ENCODE peak calls at places on chromosomes 7 and 10, in five cellular contexts. One of them, this sample, is unnamed.

GRCh38 chr10:30431435-30431911 is 2.5 kb upstream of the MAP3K8 start:
- DNase-seq in psoas muscle: peak
- DNase-seq in fibroblast of lung: peak
- DNase-seq in Peyer's patch: peak
- DNase-seq in uterus: peak
- DNase-seq in this sample: no peak

GRCh38 chr7:3239291-3239691 is 61.8 kb upstream of the SDK1 start:
- DNase-seq in psoas muscle: no peak
- DNase-seq in fibroblast of lung: no peak
- DNase-seq in Peyer's patch: no peak
- DNase-seq in uterus: no peak
- DNase-seq in this sample: no peak

GRCh38 chr10:42783181-42783549 is 570 bp downstream of the BMS1 start:
- DNase-seq in psoas muscle: no peak
- DNase-seq in fibroblast of lung: peak
- DNase-seq in Peyer's patch: no peak
- DNase-seq in uterus: no peak
- DNase-seq in this sample: no peak

GRCh38 chr10:119103687-119104652 is at the start of gene DENND10:
- DNase-seq in psoas muscle: peak
- DNase-seq in fibroblast of lung: peak
- DNase-seq in Peyer's patch: peak
- DNase-seq in uterus: peak
- DNase-seq in this sample: peak

GRCh38 chr10:52644678-52645434 is 127.7 kb downstream of the MBL2 start:
- DNase-seq in psoas muscle: no peak
- DNase-seq in fibroblast of lung: peak
- DNase-seq in Peyer's patch: no peak
- DNase-seq in uterus: no peak
- DNase-seq in this sample: no peak

GRCh38 chr10:50397312-50398140 is 146.2 kb upstream of the ASAH2 start:
- DNase-seq in psoas muscle: no peak
- DNase-seq in fibroblast of lung: no peak
- DNase-seq in Peyer's patch: no peak
- DNase-seq in uterus: no peak
- DNase-seq in this sample: no peak

GRCh38 chr7:90613088-90613498 is 17.0 kb downstream of the CDK14 start:
- DNase-seq in psoas muscle: no peak
- DNase-seq in fibroblast of lung: no peak
- DNase-seq in Peyer's patch: no peak
- DNase-seq in uterus: no peak
- DNase-seq in this sample: no peak

GRCh38 chr7:17679427-17679826 is 260.9 kb downstream of the SNX13 start:
- DNase-seq in psoas muscle: peak
- DNase-seq in fibroblast of lung: no peak
- DNase-seq in Peyer's patch: no peak
- DNase-seq in uterus: peak
- DNase-seq in this sample: no peak

GRCh38 chr7:155198901-155199845 is 98.5 kb upstream of the INSIG1 start:
- DNase-seq in psoas muscle: no peak
- DNase-seq in fibroblast of lung: peak
- DNase-seq in Peyer's patch: no peak
- DNase-seq in uterus: no peak
- DNase-seq in this sample: no peak

GRCh38 chr7:26022578-26022977 is 129.4 kb upstream of the NFE2L3 start:
- DNase-seq in psoas muscle: no peak
- DNase-seq in fibroblast of lung: no peak
- DNase-seq in Peyer's patch: no peak
- DNase-seq in uterus: no peak
- DNase-seq in this sample: no peak

GRCh38 chr7:21947056-21947455 is 1.4 kb upstream of the CDCA7L start:
- DNase-seq in psoas muscle: no peak
- DNase-seq in fibroblast of lung: no peak
- DNase-seq in Peyer's patch: no peak
- DNase-seq in uterus: no peak
- DNase-seq in this sample: no peak

GRCh38 chr10:89301721-89302445 is at the start of gene IFIT2:
- DNase-seq in psoas muscle: no peak
- DNase-seq in fibroblast of lung: peak
- DNase-seq in Peyer's patch: peak
- DNase-seq in uterus: peak
- DNase-seq in this sample: no peak

GRCh38 chr10:13773043-13773442 is 186.3 kb downstream of the PRPF18 start:
- DNase-seq in psoas muscle: no peak
- DNase-seq in fibroblast of lung: no peak
- DNase-seq in Peyer's patch: no peak
- DNase-seq in uterus: no peak
- DNase-seq in this sample: no peak

GRCh38 chr10:107576746-107577145 is 412.2 kb upstream of the SORCS1 start:
- DNase-seq in psoas muscle: no peak
- DNase-seq in fibroblast of lung: no peak
- DNase-seq in Peyer's patch: no peak
- DNase-seq in uterus: no peak
- DNase-seq in this sample: no peak

GRCh38 chr7:28211006-28211405 is 30.4 kb upstream of the JAZF1 start:
- DNase-seq in psoas muscle: no peak
- DNase-seq in fibroblast of lung: no peak
- DNase-seq in Peyer's patch: no peak
- DNase-seq in uterus: no peak
- DNase-seq in this sample: no peak

GRCh38 chr10:125562737-125563136 is 120.2 kb downstream of the TEX36 start:
- DNase-seq in psoas muscle: no peak
- DNase-seq in fibroblast of lung: no peak
- DNase-seq in Peyer's patch: no peak
- DNase-seq in uterus: no peak
- DNase-seq in this sample: no peak

GRCh38 chr10:78049861-78050260 is 16.2 kb downstream of the RPS24 start:
- DNase-seq in psoas muscle: no peak
- DNase-seq in fibroblast of lung: no peak
- DNase-seq in Peyer's patch: no peak
- DNase-seq in uterus: no peak
- DNase-seq in this sample: no peak

GRCh38 chr7:157474685-157475084 is 137.9 kb downstream of the DNAJB6 start:
- DNase-seq in psoas muscle: no peak
- DNase-seq in fibroblast of lung: no peak
- DNase-seq in Peyer's patch: no peak
- DNase-seq in uterus: peak
- DNase-seq in this sample: peak

GRCh38 chr7:151614019-151614418 is 94.3 kb upstream of the RHEB start:
- DNase-seq in psoas muscle: no peak
- DNase-seq in fibroblast of lung: no peak
- DNase-seq in Peyer's patch: no peak
- DNase-seq in uterus: no peak
- DNase-seq in this sample: no peak

DNA sequence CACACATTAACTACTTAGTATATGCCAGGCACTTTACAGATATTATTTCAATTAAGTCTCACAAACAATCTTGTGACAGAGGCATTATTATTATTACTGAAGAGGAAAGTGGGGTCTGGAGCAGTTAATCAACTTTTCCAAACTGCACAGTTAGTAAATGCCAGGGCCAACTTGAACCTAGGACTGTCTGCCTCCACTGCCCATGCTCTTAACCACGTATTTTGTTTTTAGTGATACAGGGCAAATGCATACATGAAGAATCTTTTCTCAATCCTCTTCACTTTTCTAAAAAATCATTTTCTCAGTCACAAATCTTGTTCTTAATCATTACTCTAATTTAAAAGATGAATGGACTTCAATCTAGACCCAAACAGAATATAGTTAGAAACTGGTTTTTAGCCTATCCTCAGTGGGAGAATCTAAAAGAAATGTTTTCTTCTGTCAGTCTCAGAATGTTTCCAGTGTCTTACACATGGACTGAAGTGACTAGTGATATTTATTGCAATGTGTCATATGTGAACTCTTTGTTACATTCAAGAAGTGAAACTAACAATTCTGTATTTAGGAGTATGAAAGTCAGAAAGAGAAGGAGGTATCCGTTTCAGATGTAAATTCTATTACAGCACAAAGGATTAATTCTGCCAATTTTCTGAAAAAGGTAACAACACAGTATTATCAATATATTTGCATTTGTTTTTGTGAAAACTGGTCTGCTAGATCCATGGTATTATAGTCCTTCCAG is 55.5 kb upstream of the CCNJ start:
- DNase-seq in psoas muscle: no peak
- DNase-seq in fibroblast of lung: no peak
- DNase-seq in Peyer's patch: no peak
- DNase-seq in uterus: no peak
- DNase-seq in this sample: no peak
- H3K4me3 ChIP-seq in psoas muscle: no peak
- H3K4me3 ChIP-seq in fibroblast of lung: no peak
- H3K4me3 ChIP-seq in Peyer's patch: no peak
- H3K4me3 ChIP-seq in uterus: no peak
- H3K4me3 ChIP-seq in this sample: no peak

GRCh38 chr10:35377050-35377723 is 40.9 kb downstream of the CCNY start:
- DNase-seq in psoas muscle: no peak
- DNase-seq in fibroblast of lung: no peak
- DNase-seq in Peyer's patch: no peak
- DNase-seq in uterus: no peak
- DNase-seq in this sample: no peak

GRCh38 chr10:35378547-35379210 is 42.4 kb downstream of the CCNY start:
- DNase-seq in psoas muscle: no peak
- DNase-seq in fibroblast of lung: no peak
- DNase-seq in Peyer's patch: no peak
- DNase-seq in uterus: no peak
- DNase-seq in this sample: no peak

GRCh38 chr10:35375091-35375765 is 38.9 kb downstream of the CCNY start:
- DNase-seq in psoas muscle: no peak
- DNase-seq in fibroblast of lung: no peak
- DNase-seq in Peyer's patch: no peak
- DNase-seq in uterus: no peak
- DNase-seq in this sample: no peak

GRCh38 chr10:35382096-35382495 is 45.8 kb downstream of the CCNY start:
- DNase-seq in psoas muscle: no peak
- DNase-seq in fibroblast of lung: no peak
- DNase-seq in Peyer's patch: no peak
- DNase-seq in uterus: no peak
- DNase-seq in this sample: no peak

DNA sequence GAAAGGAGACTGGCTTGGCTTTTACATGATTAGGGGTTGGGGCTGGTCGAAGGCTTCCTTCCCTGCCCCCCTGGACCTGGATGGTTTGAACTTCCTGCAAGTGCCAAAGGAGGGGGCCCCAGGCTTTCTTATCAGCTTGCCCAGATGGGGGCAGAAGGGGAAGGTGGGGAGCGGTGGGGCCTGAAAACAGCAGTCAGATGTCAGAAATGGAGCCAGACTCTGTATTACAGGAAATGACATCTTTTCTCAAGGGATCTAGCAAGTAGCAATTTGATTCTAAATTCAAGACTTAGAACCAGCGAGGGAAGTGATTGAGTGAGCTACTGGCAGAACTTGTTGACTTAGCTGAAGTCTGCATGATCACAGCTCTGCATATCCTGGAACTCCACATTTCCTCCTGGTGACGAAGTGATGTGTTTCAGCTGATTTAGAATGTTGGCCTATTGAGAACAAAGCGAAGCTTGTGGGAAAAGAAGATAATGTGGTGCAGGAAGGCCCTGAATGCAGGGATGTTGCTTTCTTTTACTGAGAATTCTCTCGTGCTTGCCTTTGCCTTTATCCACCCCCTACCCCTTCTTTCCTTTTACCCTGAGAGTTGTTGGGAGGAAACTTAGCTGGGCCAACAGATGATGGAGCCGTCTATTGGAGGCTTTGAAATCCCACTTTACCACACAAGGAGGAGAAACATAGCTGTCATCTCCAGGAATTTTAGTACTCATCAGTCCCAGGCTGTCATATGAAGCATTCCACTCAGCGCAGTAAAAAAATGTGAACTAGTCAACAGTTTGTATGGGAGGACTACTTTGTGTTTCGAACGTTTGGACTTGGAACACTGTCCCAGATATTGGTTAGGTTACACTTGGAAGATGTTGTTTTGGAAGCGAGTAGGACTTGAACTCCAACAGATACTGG is 43.2 kb downstream of the CCNY start:
- DNase-seq in psoas muscle: no peak
- DNase-seq in fibroblast of lung: peak
- DNase-seq in Peyer's patch: no peak
- DNase-seq in uterus: no peak
- DNase-seq in this sample: no peak
- TF ChIP-seq CTCF in psoas muscle: no peak
- TF ChIP-seq CTCF in fibroblast of lung: no peak
- TF ChIP-seq CTCF in Peyer's patch: no peak
- TF ChIP-seq CTCF in uterus: no peak
- TF ChIP-seq CTCF in this sample: no peak

GRCh38 chr7:158809596-158809995 is 19.7 kb downstream of the ESYT2 start:
- DNase-seq in psoas muscle: no peak
- DNase-seq in fibroblast of lung: peak
- DNase-seq in Peyer's patch: no peak
- DNase-seq in uterus: no peak
- DNase-seq in this sample: no peak

GRCh38 chr7:158805414-158805813 is 23.9 kb downstream of the ESYT2 start:
- DNase-seq in psoas muscle: no peak
- DNase-seq in fibroblast of lung: no peak
- DNase-seq in Peyer's patch: no peak
- DNase-seq in uterus: no peak
- DNase-seq in this sample: no peak

GRCh38 chr7:158810846-158811245 is 18.5 kb downstream of the ESYT2 start:
- DNase-seq in psoas muscle: no peak
- DNase-seq in fibroblast of lung: no peak
- DNase-seq in Peyer's patch: no peak
- DNase-seq in uterus: no peak
- DNase-seq in this sample: no peak

GRCh38 chr7:158805937-158806336 is 23.4 kb downstream of the ESYT2 start:
- DNase-seq in psoas muscle: no peak
- DNase-seq in fibroblast of lung: no peak
- DNase-seq in Peyer's patch: no peak
- DNase-seq in uterus: no peak
- DNase-seq in this sample: no peak

GRCh38 chr7:158808126-158808525 is 21.2 kb downstream of the ESYT2 start:
- DNase-seq in psoas muscle: no peak
- DNase-seq in fibroblast of lung: no peak
- DNase-seq in Peyer's patch: no peak
- DNase-seq in uterus: no peak
- DNase-seq in this sample: no peak
- H3K4me3 ChIP-seq in psoas muscle: no peak
- H3K4me3 ChIP-seq in fibroblast of lung: no peak
- H3K4me3 ChIP-seq in Peyer's patch: no peak
- H3K4me3 ChIP-seq in uterus: no peak
- H3K4me3 ChIP-seq in this sample: no peak

DNA sequence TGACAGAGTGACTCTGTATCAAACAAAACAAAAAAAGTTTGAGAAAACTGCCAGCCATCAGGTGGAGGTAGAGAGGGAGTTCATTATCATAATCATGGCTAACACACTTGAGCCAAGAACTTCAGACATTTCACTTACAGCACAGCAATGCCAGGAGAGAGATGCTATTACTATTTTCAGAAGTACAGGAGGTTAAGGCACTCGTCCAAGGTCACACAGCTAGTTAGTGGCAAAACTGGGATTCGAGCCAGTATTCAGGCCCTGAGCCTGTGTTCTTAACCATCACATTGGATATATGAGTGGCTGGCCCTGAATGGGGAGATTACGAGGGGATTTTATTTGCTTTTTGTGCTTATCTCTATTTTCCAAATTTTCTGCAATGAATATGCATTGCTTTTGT is 24.8 kb upstream of the UNC5B start:
- DNase-seq in psoas muscle: no peak
- DNase-seq in fibroblast of lung: peak
- DNase-seq in Peyer's patch: no peak
- DNase-seq in uterus: peak
- DNase-seq in this sample: no peak
- TF ChIP-seq CTCF in psoas muscle: no peak
- TF ChIP-seq CTCF in fibroblast of lung: no peak
- TF ChIP-seq CTCF in Peyer's patch: no peak
- TF ChIP-seq CTCF in uterus: no peak
- TF ChIP-seq CTCF in this sample: peak

This sample was measured in upper lobe of right lung.